ENCODE peak calls at places on chromosomes 6 and 20, in eight cellular contexts. One of them, this sample, is unnamed. For H3K27me3, the result is how much of the 10 kb centered on the place peaks cover.

GRCh38 chr6:170221052-170221752 is 69.7 kb downstream of the DLL1 start:
- DNase-seq in fibroblast of lung: no peak
- DNase-seq in colonic mucosa: peak
- DNase-seq in tibial nerve: no peak
- DNase-seq in uterus: no peak
- DNase-seq in CD8-positive, alpha-beta memory T cell: no peak
- DNase-seq in IMR-90: no peak
- DNase-seq in Panc1: no peak
- DNase-seq in this sample: peak

GRCh38 chr20:9071976-9072726 is 3.3 kb downstream of the PLCB4 start:
- DNase-seq in fibroblast of lung: peak
- DNase-seq in colonic mucosa: no peak
- DNase-seq in tibial nerve: no peak
- DNase-seq in uterus: no peak
- DNase-seq in CD8-positive, alpha-beta memory T cell: no peak
- DNase-seq in IMR-90: peak
- DNase-seq in Panc1: no peak
- DNase-seq in this sample: no peak

GRCh38 chr6:47180633-47181032 is 129.1 kb downstream of the TNFRSF21 start:
- DNase-seq in fibroblast of lung: peak
- DNase-seq in colonic mucosa: no peak
- DNase-seq in tibial nerve: no peak
- DNase-seq in uterus: no peak
- DNase-seq in CD8-positive, alpha-beta memory T cell: no peak
- DNase-seq in IMR-90: peak
- DNase-seq in Panc1: no peak
- DNase-seq in this sample: no peak

GRCh38 chr6:36444470-36444869 is 1.7 kb downstream of the KCTD20 start:
- DNase-seq in fibroblast of lung: peak
- DNase-seq in colonic mucosa: no peak
- DNase-seq in tibial nerve: no peak
- DNase-seq in uterus: no peak
- DNase-seq in CD8-positive, alpha-beta memory T cell: no peak
- DNase-seq in IMR-90: peak
- DNase-seq in Panc1: no peak
- DNase-seq in this sample: no peak

GRCh38 chr6:155100087-155100486 is 105.0 kb downstream of the TIAM2 start:
- DNase-seq in fibroblast of lung: peak
- DNase-seq in colonic mucosa: no peak
- DNase-seq in tibial nerve: no peak
- DNase-seq in uterus: no peak
- DNase-seq in CD8-positive, alpha-beta memory T cell: no peak
- DNase-seq in IMR-90: peak
- DNase-seq in Panc1: no peak
- DNase-seq in this sample: no peak

GRCh38 chr6:43608783-43609182 is 20.3 kb downstream of the GTPBP2 start:
- DNase-seq in fibroblast of lung: no peak
- DNase-seq in colonic mucosa: no peak
- DNase-seq in tibial nerve: no peak
- DNase-seq in uterus: no peak
- DNase-seq in CD8-positive, alpha-beta memory T cell: no peak
- DNase-seq in IMR-90: no peak
- DNase-seq in Panc1: no peak
- DNase-seq in this sample: no peak

GRCh38 chr6:93182933-93183479 is 236.4 kb downstream of the EPHA7 start:
- DNase-seq in fibroblast of lung: no peak
- DNase-seq in colonic mucosa: no peak
- DNase-seq in tibial nerve: no peak
- DNase-seq in uterus: no peak
- DNase-seq in CD8-positive, alpha-beta memory T cell: no peak
- DNase-seq in IMR-90: no peak
- DNase-seq in Panc1: no peak
- DNase-seq in this sample: no peak

GRCh38 chr6:56312049-56312448 is 64.7 kb upstream of the COL21A1 start:
- DNase-seq in fibroblast of lung: no peak
- DNase-seq in colonic mucosa: no peak
- DNase-seq in tibial nerve: no peak
- DNase-seq in uterus: no peak
- DNase-seq in CD8-positive, alpha-beta memory T cell: no peak
- DNase-seq in IMR-90: peak
- DNase-seq in Panc1: no peak
- DNase-seq in this sample: no peak

GRCh38 chr6:100663219-100663863 is 198.6 kb upstream of the SIM1 start:
- DNase-seq in fibroblast of lung: peak
- DNase-seq in colonic mucosa: no peak
- DNase-seq in tibial nerve: no peak
- DNase-seq in uterus: no peak
- DNase-seq in CD8-positive, alpha-beta memory T cell: no peak
- DNase-seq in IMR-90: peak
- DNase-seq in Panc1: no peak
- DNase-seq in this sample: no peak

GRCh38 chr6:41887355-41887754 is 7.8 kb downstream of the USP49 start:
- DNase-seq in fibroblast of lung: no peak
- DNase-seq in colonic mucosa: no peak
- DNase-seq in tibial nerve: no peak
- DNase-seq in uterus: no peak
- DNase-seq in CD8-positive, alpha-beta memory T cell: no peak
- DNase-seq in IMR-90: no peak
- DNase-seq in Panc1: no peak
- DNase-seq in this sample: no peak

GRCh38 chr20:17648782-17649730 is 33.0 kb downstream of the RRBP1 start:
- DNase-seq in fibroblast of lung: no peak
- DNase-seq in colonic mucosa: peak
- DNase-seq in tibial nerve: no peak
- DNase-seq in uterus: peak
- DNase-seq in CD8-positive, alpha-beta memory T cell: no peak
- DNase-seq in IMR-90: no peak
- DNase-seq in Panc1: no peak
- DNase-seq in this sample: no peak
- H3K4me3 ChIP-seq in fibroblast of lung: no peak
- H3K4me3 ChIP-seq in colonic mucosa: no peak
- H3K4me3 ChIP-seq in tibial nerve: no peak
- H3K4me3 ChIP-seq in uterus: no peak
- H3K4me3 ChIP-seq in CD8-positive, alpha-beta memory T cell: no peak
- H3K4me3 ChIP-seq in IMR-90: no peak
- H3K4me3 ChIP-seq in Panc1: no peak
- H3K4me3 ChIP-seq in this sample: no peak

DNA sequence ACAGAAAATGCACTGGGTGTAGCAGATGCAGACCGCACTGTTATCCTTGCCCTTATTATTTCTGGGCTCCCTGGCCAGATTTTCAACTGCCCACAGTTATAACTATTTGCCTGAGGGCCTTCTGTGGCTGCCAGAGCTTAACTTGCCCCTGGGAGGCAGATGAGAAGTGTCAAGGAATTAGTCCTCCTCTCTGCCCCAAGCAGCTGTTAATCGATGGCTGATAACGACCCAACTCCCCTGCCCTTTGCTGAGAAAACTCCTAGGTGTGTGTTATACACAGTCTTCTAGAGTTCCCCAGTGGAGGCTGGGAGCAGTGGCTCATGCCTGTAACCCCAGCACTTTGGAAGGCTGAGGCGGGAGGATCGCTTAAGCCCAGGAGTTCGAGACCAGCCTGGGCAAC is 44.4 kb upstream of the SHLD1 start:
- DNase-seq in fibroblast of lung: no peak
- DNase-seq in colonic mucosa: no peak
- DNase-seq in tibial nerve: no peak
- DNase-seq in uterus: no peak
- DNase-seq in CD8-positive, alpha-beta memory T cell: no peak
- DNase-seq in IMR-90: no peak
- DNase-seq in Panc1: no peak
- DNase-seq in this sample: no peak
- H3K27me3 ChIP-seq in fibroblast of lung: under half
- H3K27me3 ChIP-seq in colonic mucosa: under half
- H3K27me3 ChIP-seq in tibial nerve: under half
- H3K27me3 ChIP-seq in uterus: under half
- H3K27me3 ChIP-seq in CD8-positive, alpha-beta memory T cell: under half
- H3K27me3 ChIP-seq in IMR-90: under half
- H3K27me3 ChIP-seq in Panc1: under half
- H3K27me3 ChIP-seq in this sample: under half

GRCh38 chr6:22027226-22027725 is 269.6 kb downstream of the PRL start:
- DNase-seq in fibroblast of lung: no peak
- DNase-seq in colonic mucosa: no peak
- DNase-seq in tibial nerve: no peak
- DNase-seq in uterus: no peak
- DNase-seq in CD8-positive, alpha-beta memory T cell: no peak
- DNase-seq in IMR-90: no peak
- DNase-seq in Panc1: no peak
- DNase-seq in this sample: no peak

GRCh38 chr6:22024973-22025467 is 271.8 kb downstream of the PRL start:
- DNase-seq in fibroblast of lung: no peak
- DNase-seq in colonic mucosa: no peak
- DNase-seq in tibial nerve: no peak
- DNase-seq in uterus: no peak
- DNase-seq in CD8-positive, alpha-beta memory T cell: no peak
- DNase-seq in IMR-90: no peak
- DNase-seq in Panc1: no peak
- DNase-seq in this sample: no peak

GRCh38 chr6:22025468-22026159 is 271.2 kb downstream of the PRL start:
- DNase-seq in fibroblast of lung: peak
- DNase-seq in colonic mucosa: no peak
- DNase-seq in tibial nerve: no peak
- DNase-seq in uterus: peak
- DNase-seq in CD8-positive, alpha-beta memory T cell: no peak
- DNase-seq in IMR-90: peak
- DNase-seq in Panc1: no peak
- DNase-seq in this sample: peak

GRCh38 chr6:22028403-22028802 is 268.4 kb downstream of the PRL start:
- DNase-seq in fibroblast of lung: no peak
- DNase-seq in colonic mucosa: no peak
- DNase-seq in tibial nerve: no peak
- DNase-seq in uterus: no peak
- DNase-seq in CD8-positive, alpha-beta memory T cell: no peak
- DNase-seq in IMR-90: no peak
- DNase-seq in Panc1: no peak
- DNase-seq in this sample: no peak

DNA sequence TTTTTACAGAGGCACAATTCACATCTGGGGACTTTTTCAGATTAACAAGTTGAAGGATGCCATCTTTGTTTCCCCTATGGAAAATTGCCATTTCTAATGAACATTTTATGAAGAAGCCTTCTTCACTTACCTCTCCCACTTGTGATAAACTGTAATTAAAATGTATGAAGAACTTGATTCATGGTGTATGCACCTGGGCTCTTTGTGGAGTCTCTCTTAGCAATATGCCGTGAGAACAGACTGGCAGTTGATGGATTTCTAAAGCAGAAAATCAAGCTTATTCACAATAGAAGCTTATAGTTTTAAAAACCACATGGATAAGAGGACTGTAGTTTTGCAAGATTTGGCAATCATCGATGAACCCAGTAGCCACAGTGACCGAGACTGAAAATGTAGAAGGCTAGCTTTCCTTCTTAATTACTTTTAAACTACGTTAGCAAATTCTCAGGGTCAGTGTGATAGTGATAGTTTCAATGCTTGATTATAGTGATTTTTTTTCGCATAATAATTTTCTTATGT is 270.6 kb downstream of the PRL start:
- DNase-seq in fibroblast of lung: peak
- DNase-seq in colonic mucosa: no peak
- DNase-seq in tibial nerve: no peak
- DNase-seq in uterus: no peak
- DNase-seq in CD8-positive, alpha-beta memory T cell: no peak
- DNase-seq in IMR-90: no peak
- DNase-seq in Panc1: no peak
- DNase-seq in this sample: no peak
- H3K4me3 ChIP-seq in fibroblast of lung: no peak
- H3K4me3 ChIP-seq in colonic mucosa: no peak
- H3K4me3 ChIP-seq in tibial nerve: no peak
- H3K4me3 ChIP-seq in uterus: no peak
- H3K4me3 ChIP-seq in CD8-positive, alpha-beta memory T cell: no peak
- H3K4me3 ChIP-seq in IMR-90: no peak
- H3K4me3 ChIP-seq in Panc1: no peak
- H3K4me3 ChIP-seq in this sample: no peak

GRCh38 chr6:28729501-28730402 is 194.0 kb downstream of the TRIM27 start:
- DNase-seq in fibroblast of lung: no peak
- DNase-seq in colonic mucosa: no peak
- DNase-seq in tibial nerve: no peak
- DNase-seq in uterus: no peak
- DNase-seq in CD8-positive, alpha-beta memory T cell: no peak
- DNase-seq in IMR-90: no peak
- DNase-seq in Panc1: no peak
- DNase-seq in this sample: no peak

GRCh38 chr6:28727559-28728211 is 196.1 kb downstream of the TRIM27 start:
- DNase-seq in fibroblast of lung: no peak
- DNase-seq in colonic mucosa: no peak
- DNase-seq in tibial nerve: no peak
- DNase-seq in uterus: no peak
- DNase-seq in CD8-positive, alpha-beta memory T cell: no peak
- DNase-seq in IMR-90: no peak
- DNase-seq in Panc1: no peak
- DNase-seq in this sample: no peak

GRCh38 chr6:28734443-28734959 is 189.3 kb downstream of the TRIM27 start:
- DNase-seq in fibroblast of lung: no peak
- DNase-seq in colonic mucosa: no peak
- DNase-seq in tibial nerve: no peak
- DNase-seq in uterus: no peak
- DNase-seq in CD8-positive, alpha-beta memory T cell: no peak
- DNase-seq in IMR-90: no peak
- DNase-seq in Panc1: no peak
- DNase-seq in this sample: no peak

GRCh38 chr6:28736121-28736520 is 187.7 kb downstream of the TRIM27 start:
- DNase-seq in fibroblast of lung: no peak
- DNase-seq in colonic mucosa: no peak
- DNase-seq in tibial nerve: no peak
- DNase-seq in uterus: no peak
- DNase-seq in CD8-positive, alpha-beta memory T cell: no peak
- DNase-seq in IMR-90: no peak
- DNase-seq in Panc1: no peak
- DNase-seq in this sample: no peak

DNA sequence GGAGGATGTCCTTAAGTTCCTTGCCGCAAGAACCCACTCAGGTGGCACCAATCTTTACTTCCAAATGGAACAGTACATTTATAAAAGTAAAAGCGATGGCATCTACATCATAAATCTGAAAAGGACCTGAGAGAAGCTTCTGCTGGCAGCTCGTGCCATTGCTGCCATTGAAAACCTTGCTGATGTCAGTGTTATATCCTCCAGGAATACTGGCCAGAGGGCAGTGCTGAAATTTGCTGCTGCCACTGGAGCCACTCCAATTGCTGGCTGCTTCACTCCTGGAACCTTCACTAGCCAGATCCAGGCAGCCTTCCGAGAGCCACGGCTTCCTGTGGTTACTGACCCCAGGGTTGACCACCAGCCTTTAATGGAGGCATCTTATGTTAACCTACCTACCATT is 191.7 kb downstream of the TRIM27 start:
- DNase-seq in fibroblast of lung: no peak
- DNase-seq in colonic mucosa: no peak
- DNase-seq in tibial nerve: no peak
- DNase-seq in uterus: no peak
- DNase-seq in CD8-positive, alpha-beta memory T cell: no peak
- DNase-seq in IMR-90: no peak
- DNase-seq in Panc1: no peak
- DNase-seq in this sample: no peak
- H3K27me3 ChIP-seq in fibroblast of lung: under half
- H3K27me3 ChIP-seq in colonic mucosa: under half
- H3K27me3 ChIP-seq in tibial nerve: under half
- H3K27me3 ChIP-seq in uterus: under half
- H3K27me3 ChIP-seq in CD8-positive, alpha-beta memory T cell: half or more
- H3K27me3 ChIP-seq in IMR-90: under half
- H3K27me3 ChIP-seq in Panc1: under half
- H3K27me3 ChIP-seq in this sample: half or more

GRCh38 chr20:53827292-53827995 is 233.8 kb upstream of the ZNF217 start:
- DNase-seq in fibroblast of lung: no peak
- DNase-seq in colonic mucosa: no peak
- DNase-seq in tibial nerve: no peak
- DNase-seq in uterus: no peak
- DNase-seq in CD8-positive, alpha-beta memory T cell: no peak
- DNase-seq in IMR-90: no peak
- DNase-seq in Panc1: no peak
- DNase-seq in this sample: no peak
- H3K4me3 ChIP-seq in fibroblast of lung: no peak
- H3K4me3 ChIP-seq in colonic mucosa: no peak
- H3K4me3 ChIP-seq in tibial nerve: peak
- H3K4me3 ChIP-seq in uterus: no peak
- H3K4me3 ChIP-seq in CD8-positive, alpha-beta memory T cell: no peak
- H3K4me3 ChIP-seq in IMR-90: no peak
- H3K4me3 ChIP-seq in Panc1: no peak
- H3K4me3 ChIP-seq in this sample: peak